ENCODE peak calls at places on chromosomes 1 and 21, in seven cellular contexts. F is A172; R is activated gamma-delta T cell treated with Interleukin-2 at 50 U/mL for 16 hours; B is GM03348; S is B cell; X is activated naive CD4-positive, alpha-beta T cell; D is upper lobe of right lung. U is an unnamed sample.

GRCh38 chr1:15616704-15617172 is 520 bp upstream of the DDI2 start:
- DNase-seq in F (no peak), R (no peak), B (peak), S (no peak), X (no peak), D (no peak), U (no peak)

GRCh38 chr1:16386454-16387113 is 19.5 kb downstream of the SZRD1 start:
- DNase-seq in F (peak), R (no peak), B (peak), S (no peak), X (no peak), D (no peak), U (no peak)

GRCh38 chr1:169346036-169346589 is 21.5 kb downstream of the NME7 start:
- DNase-seq in F (no peak), R (no peak), B (no peak), S (no peak), X (no peak), D (no peak), U (no peak)

GRCh38 chr1:119374208-119374877 is 5.8 kb downstream of the HAO2 start:
- DNase-seq in F (peak), R (no peak), B (no peak), S (no peak), X (no peak), D (no peak), U (no peak)

GRCh38 chr1:234745844-234746797 is 136.1 kb upstream of the IRF2BP2 start:
- DNase-seq in F (peak), R (no peak), B (peak), S (no peak), X (no peak), D (no peak), U (no peak)

GRCh38 chr1:174976436-174977107 is 23.2 kb upstream of the CACYBP start:
- DNase-seq in F (peak), R (no peak), B (peak), S (no peak), X (no peak), D (no peak), U (no peak)

GRCh38 chr1:184210048-184210447 is 158.5 kb downstream of the TSEN15 start:
- DNase-seq in F (peak), R (no peak), B (peak), S (no peak), X (no peak), D (no peak), U (no peak)

GRCh38 chr21:39016740-39017315 is 166.4 kb downstream of the PSMG1 start:
- DNase-seq in F (no peak), R (no peak), B (peak), S (peak), X (no peak), D (no peak), U (no peak)

GRCh38 chr1:201713093-201713810 is 115.7 kb upstream of the IPO9 start:
- DNase-seq in F (peak), R (no peak), B (peak), S (no peak), X (no peak), D (peak), U (peak)

GRCh38 chr1:204419064-204419403 is 7.4 kb upstream of the PPP1R15B start:
- DNase-seq in F (peak), R (no peak), B (no peak), S (no peak), X (no peak), D (no peak), U (no peak)

GRCh38 chr1:86868477-86868876 is 45.4 kb downstream of the SELENOF start:
- DNase-seq in F (no peak), R (no peak), B (no peak), S (no peak), X (no peak), D (no peak), U (no peak)

GRCh38 chr1:91617242-91617837 is 116.7 kb downstream of the CDC7 start:
- DNase-seq in F (no peak), R (no peak), B (no peak), S (no peak), X (no peak), D (peak), U (no peak)

GRCh38 chr1:84780000-84780716 is 89.9 kb upstream of the SSX2IP start:
- DNase-seq in F (peak), R (peak), B (no peak), S (no peak), X (no peak), D (no peak), U (no peak)

GRCh38 chr1:13469343-13469742 is 44.5 kb downstream of the LRRC38 start:
- DNase-seq in F (no peak), R (no peak), B (no peak), S (no peak), X (no peak), D (no peak), U (peak)

GRCh38 chr1:171868217-171868616 is 26.9 kb downstream of the DNM3 start:
- DNase-seq in F (no peak), R (no peak), B (no peak), S (no peak), X (no peak), D (no peak), U (no peak)

GRCh38 chr1:112696578-112697320 is 10.2 kb downstream of the RHOC start:
- DNase-seq in F (no peak), R (no peak), B (no peak), S (no peak), X (no peak), D (no peak), U (no peak)

GRCh38 chr1:94989911-94990463 is 63.1 kb upstream of the CNN3 start:
- DNase-seq in F (no peak), R (no peak), B (no peak), S (no peak), X (no peak), D (no peak), U (no peak)

U was measured in SW 1271.